ENCODE peak calls at places on chromosomes 11 and 22, in five cellular contexts. V, Z, O, H and A are unnamed samples.

GRCh38 chr11:126918556-126918955 is 82.0 kb downstream of the KIRREL3 start:
- DNase-seq in O (no peak), H (no peak), V (no peak), Z (no peak), A (no peak)

GRCh38 chr11:47216141-47216798 is 1.5 kb downstream of the DDB2 start:
- DNase-seq in Z (peak; percentile 69), V (no peak), H (peak; percentile 68), O (no peak), A (no peak)

GRCh38 chr22:29190915-29191314 is 14.8 kb upstream of the EMID1 start:
- DNase-seq in Z (no peak), H (no peak), V (no peak), O (no peak), A (no peak)

GRCh38 chr11:94151903-94152677 is 23.4 kb downstream of the PANX1 start:
- DNase-seq in V (no peak), O (no peak), Z (peak; percentile 37), H (no peak), A (no peak)

GRCh38 chr11:117843666-117844484 is 19.3 kb upstream of the FXYD2 start:
- DNase-seq in Z (peak; percentile 83), H (peak; percentile 84), O (peak; percentile 84), V (peak; percentile 94), A (peak; percentile 89)

GRCh38 chr11:62669420-62670161 is 1.9 kb upstream of the UQCC3 start:
- DNase-seq in O (no peak), Z (no peak), V (no peak), H (peak; percentile 57), A (no peak)

GRCh38 chr22:49629024-49629570 is 198.6 kb downstream of the BRD1 start:
- DNase-seq in H (no peak), Z (no peak), O (no peak), V (peak; percentile 39), A (no peak)

GRCh38 chr11:73217131-73217809 is 811 bp upstream of the P2RY2 start:
- DNase-seq in O (no peak), Z (no peak), H (no peak), V (peak; percentile 84), A (no peak)

GRCh38 chr11:70281114-70281729 is 10.7 kb downstream of the PPFIA1 start:
- DNase-seq in O (no peak), H (no peak), Z (no peak), V (no peak), A (no peak)

GRCh38 chr22:44988671-44989070 is 21.1 kb downstream of the PHF21B start:
- DNase-seq in V (no peak), O (no peak), Z (no peak), H (no peak), A (no peak)

GRCh38 chr22:25403752-25404471 is 160.6 kb upstream of the GRK3 start:
- DNase-seq in Z (no peak), H (no peak), V (no peak), O (no peak), A (peak; percentile 85)

GRCh38 chr22:38211556-38211955 is 9.8 kb downstream of the MAFF start:
- DNase-seq in H (no peak), V (no peak), O (no peak), Z (no peak), A (no peak)

GRCh38 chr11:134049303-134049702 is 19.6 kb upstream of the JAM3 start:
- DNase-seq in Z (peak; percentile 14), O (no peak), H (no peak), V (no peak), A (no peak)

GRCh38 chr11:68904458-68904847 is 762 bp downstream of the IGHMBP2 start:
- DNase-seq in Z (no peak), V (no peak), O (no peak), H (peak; percentile 47), A (no peak)

GRCh38 chr22:38697055-38697980 is 3.4 kb downstream of the JOSD1 start:
- DNase-seq in V (no peak), H (no peak), O (no peak), Z (peak; percentile 70), A (no peak)

GRCh38 chr11:67303989-67304411 is 670 bp downstream of the SSH3 start:
- DNase-seq in O (peak; percentile 72), Z (peak; percentile 57), H (peak; percentile 55), V (peak; percentile 89), A (no peak)

GRCh38 chr11:2795491-2795991 is 90.0 kb downstream of the CDKN1C start:
- DNase-seq in O (peak; percentile 54), V (peak; percentile 64), Z (no peak), H (peak; percentile 6), A (peak; percentile 76)

GRCh38 chr11:64355078-64355940 is 3.7 kb upstream of the RPS6KA4 start:
- DNase-seq in H (peak; percentile 66), V (peak; percentile 92), O (no peak), Z (peak; percentile 85), A (no peak)

GRCh38 chr11:110376711-110377324 is 52.9 kb upstream of the FDX1 start:
- DNase-seq in V (no peak), O (peak; percentile 81), H (peak; percentile 68), Z (peak; percentile 82), A (no peak)

GRCh38 chr11:73787051-73787642 is 527 bp upstream of the MRPL48 start:
- DNase-seq in O (no peak), Z (no peak), H (no peak), V (no peak), A (no peak)

GRCh38 chr22:38755911-38756532 is at the start of gene SUN2:
- DNase-seq in Z (peak; percentile 95), V (peak; percentile 98), H (peak; percentile 96), O (peak; percentile 97), A (no peak)

GRCh38 chr11:9831122-9831521 is 167.2 kb downstream of the SWAP70 start:
- DNase-seq in Z (no peak), O (no peak), V (no peak), H (no peak), A (no peak)

GRCh38 chr11:104705475-104706195 is 192.6 kb downstream of the CASP12 start:
- DNase-seq in Z (peak; percentile 25), H (peak; percentile 37), O (no peak), V (peak; percentile 74), A (no peak)

GRCh38 chr11:68658661-68659060 is 25.7 kb upstream of the GAL start:
- DNase-seq in V (no peak), H (no peak), O (no peak), Z (no peak), A (no peak)

GRCh38 chr11:129992161-129992944 is 10.3 kb downstream of the PRDM10 start:
- DNase-seq in O (no peak), V (no peak), H (peak; percentile 58), Z (peak; percentile 60), A (no peak)

GRCh38 chr11:12540075-12540685 is 134.0 kb upstream of the TEAD1 start:
- DNase-seq in Z (no peak), V (no peak), H (no peak), O (no peak), A (peak; percentile 65)

GRCh38 chr11:94897330-94897768 is 76.0 kb downstream of the CWC15 start:
- DNase-seq in H (peak; percentile 47), O (no peak), V (no peak), Z (peak; percentile 67), A (no peak)

GRCh38 chr22:32539631-32540449 is 65.2 kb downstream of the FBXO7 start:
- DNase-seq in H (peak; percentile 33), Z (no peak), V (no peak), O (no peak), A (no peak)

GRCh38 chr11:43504316-43504950 is 145.7 kb downstream of the TTC17 start:
- DNase-seq in V (no peak), O (no peak), Z (no peak), H (no peak), A (no peak)

GRCh38 chr11:11381471-11382100 is 28.5 kb upstream of the CSNK2A3 start:
- DNase-seq in O (no peak), V (no peak), H (no peak), Z (no peak), A (no peak)

GRCh38 chr22:42926034-42926433 is 69.0 kb upstream of the ARFGAP3 start:
- DNase-seq in H (no peak), V (peak; percentile 46), O (no peak), Z (peak; percentile 56), A (no peak)

GRCh38 chr22:42343551-42344081 is 73.2 kb upstream of the TCF20 start:
- DNase-seq in V (no peak), O (no peak), H (no peak), Z (no peak), A (no peak)

GRCh38 chr22:48796295-48797015 is 1031.2 kb downstream of the BRD1 start:
- DNase-seq in V (no peak), Z (no peak), H (no peak), O (no peak), A (peak; percentile 85)

GRCh38 chr11:121024989-121025388 is 1.1 kb downstream of the TBCEL start:
- DNase-seq in O (no peak), V (no peak), H (no peak), Z (no peak), A (no peak)

GRCh38 chr11:65562788-65563187 is 4.6 kb upstream of the LTBP3 start:
- DNase-seq in H (no peak), O (no peak), Z (no peak), V (no peak), A (no peak)

GRCh38 chr11:65559951-65560537 is 1.9 kb upstream of the LTBP3 start:
- DNase-seq in O (no peak), V (no peak), H (peak; percentile 64), Z (no peak), A (no peak)

GRCh38 chr11:65563606-65564005 is 5.4 kb upstream of the LTBP3 start:
- DNase-seq in H (no peak), V (no peak), Z (no peak), O (no peak), A (no peak)

GRCh38 chr11:65560555-65561418 is 2.6 kb upstream of the LTBP3 start:
- DNase-seq in V (no peak), H (peak; percentile 54), O (no peak), Z (peak; percentile 62), A (no peak)

DNA sequence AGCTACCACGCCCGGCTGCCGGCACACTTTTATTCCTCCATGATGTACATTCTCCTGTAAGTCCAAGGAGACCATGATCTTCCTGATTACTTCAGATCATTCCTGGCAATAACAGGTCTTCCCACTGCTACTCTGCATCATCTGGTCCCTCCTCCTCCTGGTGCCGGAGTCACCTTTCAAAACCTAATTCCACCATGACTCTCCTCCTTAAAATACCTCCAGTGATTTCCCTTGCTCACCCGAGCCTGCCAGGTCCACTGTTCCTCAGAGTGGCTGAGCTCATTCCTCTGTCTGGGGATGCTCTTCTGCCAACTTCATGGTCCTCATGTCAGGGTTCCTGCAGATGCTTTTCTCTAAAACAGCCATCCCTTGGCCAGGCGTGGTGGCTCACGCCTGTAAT is 3.9 kb upstream of the LTBP3 start:
- DNase-seq in V (no peak), O (no peak), H (no peak), Z (no peak), A (no peak)
- H3K4me1 ChIP-seq in V (peaks cover 30% of the 10 kb centered on the region), O (peaks cover 56% of the 10 kb centered on the region), H (peaks cover 36% of the 10 kb centered on the region), Z (peaks cover 49% of the 10 kb centered on the region), A (peaks cover 46% of the 10 kb centered on the region)

GRCh38 chr11:30342736-30343166 is 19.8 kb downstream of the ARL14EP start:
- DNase-seq in H (peak; percentile 13), Z (no peak), V (no peak), O (no peak), A (no peak)
- TF ChIP-seq POLR2AphosphoS5 in H (no peak), Z (no peak), V (peak; percentile 41), O (no peak), A (no peak)

GRCh38 chr22:47021371-47022074 is 259.1 kb downstream of the TBC1D22A start:
- DNase-seq in H (no peak), Z (peak; percentile 7), O (no peak), V (no peak), A (no peak)
- TF ChIP-seq POLR2A in H (no peak), Z (no peak), O (no peak), V (no peak), A (no peak)

GRCh38 chr11:111918390-111919256 is at the start of gene C11orf52:
- DNase-seq in H (peak; percentile 81), O (peak; percentile 75), Z (peak; percentile 89), V (no peak), A (no peak)
- H3K4me1 ChIP-seq in H (peaks cover 24% of the 10 kb centered on the region), O (peaks cover 38% of the 10 kb centered on the region), Z (peaks cover 54% of the 10 kb centered on the region), V (no peaks in the 10 kb centered on the region), A (peaks cover 32% of the 10 kb centered on the region)

GRCh38 chr11:124276081-124276480 is 19.9 kb downstream of the OR8G5 start:
- DNase-seq in V (no peak), Z (no peak), O (no peak), H (no peak), A (no peak)
- TF ChIP-seq POLR2AphosphoS5 in V (no peak), Z (no peak), O (no peak), H (no peak), A (no peak)